ENCODE peak calls at places on chromosome 1, in eight cellular contexts. B is right cardiac atrium, S is cardiac fibroblast, M is colonic mucosa, U is HT1080, P is GM23248, V is AG08396, R is SK-MEL-5. K is an unnamed sample.

GRCh38 chr1:37449936-37450335 is 24.4 kb upstream of the ZC3H12A start:
- DNase-seq in B (no peak), S (no peak), M (no peak), U (peak; percentile 36), P (no peak), V (no peak), R (no peak), K (no peak)

GRCh38 chr1:202479630-202480029 is 131.1 kb downstream of the PPP1R12B start:
- DNase-seq in B (no peak), S (no peak), M (no peak), U (no peak), P (no peak), V (no peak), R (no peak), K (no peak)

GRCh38 chr1:85628791-85629531 is 48.4 kb downstream of the CCN1 start:
- DNase-seq in B (peak; percentile 72), S (peak; percentile 87), M (peak; percentile 53), U (peak; percentile 94), P (peak; percentile 61), V (peak; percentile 77), R (no peak), K (no peak)

GRCh38 chr1:181104042-181104789 is 15.7 kb downstream of the IER5 start:
- DNase-seq in B (no peak), S (no peak), M (peak; percentile 49), U (peak; percentile 47), P (no peak), V (no peak), R (peak; percentile 32), K (no peak)

GRCh38 chr1:15684042-15684461 is at the start of gene PLEKHM2:
- DNase-seq in B (peak; percentile 84), S (peak; percentile 56), M (no peak), U (no peak), P (peak; percentile 79), V (peak; percentile 81), R (no peak), K (no peak)

GRCh38 chr1:163794551-163794950 is 472.8 kb downstream of the NUF2 start:
- DNase-seq in B (no peak), S (no peak), M (no peak), U (no peak), P (no peak), V (no peak), R (no peak), K (no peak)

GRCh38 chr1:89085781-89086180 is 20.8 kb upstream of the GBP1 start:
- DNase-seq in B (no peak), S (peak; percentile 83), M (peak; percentile 40), U (no peak), P (no peak), V (no peak), R (peak; percentile 79), K (peak; percentile 31)

GRCh38 chr1:227757781-227758180 is 22.5 kb downstream of the SNAP47 start:
- DNase-seq in B (no peak), S (no peak), M (no peak), U (no peak), P (no peak), V (no peak), R (no peak), K (no peak)

GRCh38 chr1:226310637-226311195 is 1.8 kb upstream of the LIN9 start:
- DNase-seq in B (no peak), S (no peak), M (peak; percentile 66), U (peak; percentile 15), P (no peak), V (no peak), R (no peak), K (no peak)

GRCh38 chr1:26788836-26789611 is 1.3 kb downstream of the PIGV start:
- DNase-seq in B (peak; percentile 93), S (peak; percentile 91), M (peak; percentile 92), U (peak; percentile 81), P (peak; percentile 95), V (peak; percentile 87), R (peak; percentile 78), K (peak; percentile 71)

GRCh38 chr1:92441316-92442311 is 45.1 kb downstream of the GFI1 start:
- DNase-seq in B (no peak), S (no peak), M (peak; percentile 85), U (no peak), P (no peak), V (no peak), R (no peak), K (peak; percentile 7)

GRCh38 chr1:38997901-38998190 is 6.8 kb downstream of the AKIRIN1 start:
- DNase-seq in B (no peak), S (no peak), M (no peak), U (no peak), P (peak; percentile 14), V (no peak), R (no peak), K (no peak)

GRCh38 chr1:143735764-143736461 is 235.9 kb downstream of the FAM72C start:
- DNase-seq in B (peak; percentile 46), S (no peak), M (peak; percentile 60), U (peak; percentile 94), P (peak; percentile 32), V (no peak), R (peak; percentile 95), K (no peak)

GRCh38 chr1:214581785-214582184 is 21.2 kb upstream of the CENPF start:
- DNase-seq in B (no peak), S (peak; percentile 62), M (no peak), U (peak; percentile 99), P (peak; percentile 91), V (peak; percentile 46), R (no peak), K (no peak)

GRCh38 chr1:153880962-153881361 is 41.8 kb downstream of the GATAD2B start:
- DNase-seq in B (peak; percentile 94), S (peak; percentile 95), M (peak; percentile 89), U (peak; percentile 81), P (peak; percentile 89), V (peak; percentile 75), R (peak; percentile 100), K (peak; percentile 93)

GRCh38 chr1:173603056-173603591 is at the start of gene SLC9C2:
- DNase-seq in B (peak; percentile 60), S (peak; percentile 91), M (no peak), U (no peak), P (no peak), V (peak; percentile 32), R (no peak), K (no peak)

GRCh38 chr1:11887666-11888007 is 28.9 kb upstream of the NPPB start:
- DNase-seq in B (no peak), S (no peak), M (no peak), U (no peak), P (no peak), V (no peak), R (no peak), K (no peak)

GRCh38 chr1:66084442-66084841 is 291.7 kb downstream of the PDE4B start:
- DNase-seq in B (no peak), S (no peak), M (no peak), U (no peak), P (no peak), V (no peak), R (no peak), K (no peak)

GRCh38 chr1:119774746-119775495 is 6.2 kb upstream of the HMGCS2 start:
- DNase-seq in B (no peak), S (no peak), M (peak; percentile 69), U (no peak), P (no peak), V (no peak), R (no peak), K (no peak)

GRCh38 chr1:216562383-216562782 is 139.1 kb upstream of the USH2A start:
- DNase-seq in B (no peak), S (no peak), M (no peak), U (no peak), P (no peak), V (no peak), R (peak; percentile 15), K (no peak)

GRCh38 chr1:109283748-109284600 is 1.0 kb upstream of the PSRC1 start:
- DNase-seq in B (no peak), S (peak; percentile 26), M (no peak), U (no peak), P (no peak), V (no peak), R (no peak), K (no peak)

GRCh38 chr1:184827600-184828368 is 73.1 kb upstream of the EDEM3 start:
- DNase-seq in B (no peak), S (peak; percentile 70), M (no peak), U (peak; percentile 72), P (peak; percentile 57), V (peak; percentile 56), R (no peak), K (no peak)

K was measured in NCI-H1930.